ENCODE peak calls at places on chromosome 16, in ten cellular contexts. P is activated CD8-positive, alpha-beta memory T cell treated with anti-CD3 and anti-CD28 coated beads for 48 hours; L is activated T-cell treated with anti-CD3 and anti-CD28 coated beads, Interleukin-2, amount 50 U/mL, for 48 hours; G is anterior cingulate cortex; W is fibroblast of pulmonary artery; T is NT2/D1; D is NCI-H2171; J is NCI-H146; A is cardiac muscle cell; M is pancreas. Z is an unnamed sample.

GRCh38 chr16:49478107-49478506 is 104.5 kb downstream of the C16orf78 start:
- DNase-seq in P (no peak), L (no peak), G (no peak), W (no peak), T (no peak), D (no peak), J (no peak), A (no peak), M (no peak), Z (peak)

GRCh38 chr16:72013389-72013788 is 4.8 kb downstream of the DHODH start:
- DNase-seq in P (no peak), L (peak), G (no peak), W (peak), T (no peak), D (no peak), J (no peak), A (peak), M (no peak), Z (no peak)

GRCh38 chr16:16871196-16871595 is 492.3 kb downstream of the NPIPA7 start:
- DNase-seq in P (no peak), L (no peak), G (no peak), W (no peak), T (no peak), D (no peak), J (no peak), A (no peak), M (no peak), Z (no peak)

GRCh38 chr16:56822966-56823739 is 41.9 kb upstream of the SLC12A3 start:
- DNase-seq in P (no peak), L (no peak), G (no peak), W (no peak), T (no peak), D (no peak), J (no peak), A (no peak), M (no peak), Z (no peak)

GRCh38 chr16:14354561-14355351 is 275.3 kb downstream of the PARN start:
- DNase-seq in P (no peak), L (peak), G (no peak), W (peak), T (no peak), D (peak), J (no peak), A (peak), M (no peak), Z (no peak)

GRCh38 chr16:30570621-30571443 is 682 bp downstream of the ZNF688 start:
- DNase-seq in P (no peak), L (peak), G (no peak), W (peak), T (no peak), D (no peak), J (peak), A (peak), M (peak), Z (peak)

GRCh38 chr16:53549970-53550406 is 47.0 kb upstream of the AKTIP start:
- DNase-seq in P (no peak), L (peak), G (peak), W (peak), T (peak), D (peak), J (peak), A (peak), M (no peak), Z (peak)

GRCh38 chr16:30112197-30113030 is 923 bp downstream of the GDPD3 start:
- DNase-seq in P (no peak), L (peak), G (peak), W (peak), T (peak), D (peak), J (peak), A (peak), M (peak), Z (peak)

GRCh38 chr16:67116388-67117311 is 6.9 kb downstream of the PHAF1 start:
- DNase-seq in P (no peak), L (no peak), G (no peak), W (peak), T (no peak), D (no peak), J (no peak), A (peak), M (no peak), Z (no peak)

Z was measured in glutamatergic neuron.